ENCODE peak calls at places on chromosomes 11 and 22, in nine cellular contexts. D, V, M, F, B, I, Y, K and E are unnamed samples.

GRCh38 chr11:111378185-111378772 is 796 bp downstream of the POU2AF1 start:
- DNase-seq in F (no peak), K (peak), I (no peak), B (no peak), V (no peak), Y (no peak), D (no peak), M (no peak), E (no peak)

GRCh38 chr11:27847496-27847895 is 147.2 kb upstream of the BDNF start:
- DNase-seq in M (no peak), B (no peak), I (no peak), Y (no peak), F (no peak), V (no peak), D (no peak), K (no peak), E (no peak)

GRCh38 chr11:15143855-15144254 is 29.1 kb downstream of the INSC start:
- DNase-seq in V (no peak), M (no peak), I (no peak), B (no peak), D (no peak), Y (no peak), K (no peak), F (no peak), E (no peak)

GRCh38 chr11:2862950-2863618 is 22.5 kb downstream of the CDKN1C start:
- DNase-seq in B (no peak), Y (no peak), I (peak), F (no peak), K (no peak), V (no peak), D (no peak), M (no peak), E (peak)

GRCh38 chr22:43838161-43838560 is 24.2 kb downstream of the SULT4A1 start:
- DNase-seq in D (no peak), Y (no peak), F (no peak), M (no peak), K (no peak), I (no peak), B (no peak), V (no peak), E (no peak)

GRCh38 chr22:31247726-31248125 is 35.6 kb downstream of the LIMK2 start:
- DNase-seq in V (no peak), B (no peak), D (no peak), K (no peak), F (no peak), M (no peak), I (no peak), Y (no peak), E (no peak)

GRCh38 chr11:69292221-69292648 is 1.7 kb upstream of the MYEOV start:
- DNase-seq in I (peak), K (no peak), F (no peak), V (peak), B (no peak), M (no peak), D (no peak), Y (no peak), E (no peak)

GRCh38 chr11:121687961-121688566 is 235.3 kb upstream of the SORL1-AS1 start:
- DNase-seq in D (no peak), F (peak), I (no peak), Y (no peak), B (peak), V (no peak), M (no peak), K (no peak), E (no peak)

GRCh38 chr11:116931206-116931953 is 94.0 kb upstream of the APOA1 start:
- DNase-seq in M (peak), F (no peak), B (no peak), V (no peak), Y (peak), I (peak), D (no peak), K (no peak), E (peak)

GRCh38 chr22:28949788-28950187 is 66.4 kb downstream of the ZNRF3 start:
- DNase-seq in I (no peak), Y (no peak), F (peak), K (no peak), D (no peak), M (no peak), B (no peak), V (no peak), E (no peak)